ENCODE peak calls at places on chromosome 4, in six cellular contexts. H, D, L, R, Z and W are unnamed samples. For H3K4me1, the result is how much of the 10 kb centered on the place peaks cover.

GRCh38 chr4:1075809-1076524 is 37.4 kb downstream of the RNF212 start:
- DNase-seq in L (peak), D (no peak), Z (no peak), R (no peak), H (no peak), W (no peak)

GRCh38 chr4:72505314-72505744 is 63.7 kb downstream of the ADAMTS3 start:
- DNase-seq in H (peak), D (peak), R (no peak), Z (peak), L (peak), W (peak)

GRCh38 chr4:2141762-2142520 is 82.8 kb downstream of the NAT8L start:
- DNase-seq in R (no peak), D (no peak), H (no peak), Z (peak), L (no peak), W (no peak)

GRCh38 chr4:2290488-2290887 is 28.6 kb upstream of the MXD4 start:
- DNase-seq in H (no peak), D (no peak), R (no peak), Z (no peak), L (no peak), W (no peak)

GRCh38 chr4:153927546-153927945 is 138.7 kb upstream of the SFRP2 start:
- DNase-seq in R (no peak), D (no peak), L (no peak), H (no peak), Z (no peak), W (no peak)

GRCh38 chr4:85595796-85596559 is 121.0 kb downstream of the ARHGAP24 start:
- DNase-seq in H (peak), Z (peak), D (no peak), R (no peak), L (no peak), W (no peak)

GRCh38 chr4:112813790-112814189 is 176.8 kb downstream of the LARP7 start:
- DNase-seq in L (peak), Z (peak), D (no peak), R (no peak), H (no peak), W (no peak)

GRCh38 chr4:168630445-168631187 is 133.8 kb downstream of the PALLD start:
- DNase-seq in L (peak), D (peak), R (peak), H (no peak), Z (peak), W (no peak)

GRCh38 chr4:4618846-4619245 is 77.0 kb upstream of the STX18 start:
- DNase-seq in L (no peak), R (no peak), Z (peak), D (no peak), H (no peak), W (no peak)

GRCh38 chr4:139764192-139764591 is 98.6 kb downstream of the MGST2 start:
- DNase-seq in D (no peak), L (no peak), R (no peak), Z (no peak), H (no peak), W (no peak)

GRCh38 chr4:89196056-89196674 is 84.8 kb downstream of the TIGD2 start:
- DNase-seq in Z (peak), H (no peak), D (peak), L (no peak), R (no peak), W (no peak)

GRCh38 chr4:131638776-131639175 is 1510.3 kb upstream of the PCDH10 start:
- DNase-seq in D (no peak), Z (no peak), R (no peak), L (no peak), H (no peak), W (no peak)

GRCh38 chr4:2792711-2793577 is at the start of gene SH3BP2:
- DNase-seq in H (peak), R (peak), L (peak), Z (peak), D (no peak), W (no peak)

GRCh38 chr4:38129452-38129830 is 169.2 kb downstream of the PTTG2 start:
- DNase-seq in Z (no peak), D (no peak), H (no peak), R (no peak), L (no peak), W (no peak)
- H3K4me1 ChIP-seq in Z (under half), D (under half), H (under half), R (under half), L (under half), W (under half)

GRCh38 chr4:25160714-25161598 is 707 bp upstream of the SEPSECS start:
- DNase-seq in Z (no peak), L (peak), R (peak), D (peak), H (peak), W (no peak)

GRCh38 chr4:25161599-25161960 is 1.3 kb upstream of the SEPSECS start:
- DNase-seq in Z (no peak), R (no peak), L (peak), D (peak), H (peak), W (no peak)

GRCh38 chr4:25159837-25160713 is at the start of gene SEPSECS:
- DNase-seq in Z (peak), H (peak), L (peak), D (peak), R (peak), W (peak)

GRCh38 chr4:25163216-25163615 is 3.0 kb upstream of the SEPSECS start:
- DNase-seq in H (no peak), L (no peak), D (no peak), Z (no peak), R (no peak), W (no peak)

DNA sequence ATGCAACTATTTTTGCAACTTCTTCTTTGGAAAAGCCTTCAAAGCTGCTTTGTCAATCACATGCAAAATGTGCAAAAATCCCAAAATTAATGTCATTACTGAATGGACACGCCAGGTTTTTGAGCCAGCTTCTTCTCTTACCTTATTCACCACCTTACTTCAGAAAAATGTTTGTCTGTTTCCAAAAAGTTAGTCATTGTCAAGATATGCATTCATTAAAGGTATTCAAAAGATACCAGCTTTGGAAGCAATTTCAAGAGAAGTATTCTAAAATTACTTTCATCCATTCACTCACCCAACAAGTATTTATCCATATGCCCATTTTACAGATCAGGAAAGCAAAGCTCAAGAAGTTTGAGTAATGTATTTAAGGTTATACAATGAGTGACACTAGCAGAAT is 2.3 kb upstream of the SEPSECS start:
- DNase-seq in H (peak), L (no peak), Z (no peak), R (no peak), D (no peak), W (no peak)
- H3K4me1 ChIP-seq in H (under half), L (under half), Z (under half), R (under half), D (under half), W (under half)

DNA sequence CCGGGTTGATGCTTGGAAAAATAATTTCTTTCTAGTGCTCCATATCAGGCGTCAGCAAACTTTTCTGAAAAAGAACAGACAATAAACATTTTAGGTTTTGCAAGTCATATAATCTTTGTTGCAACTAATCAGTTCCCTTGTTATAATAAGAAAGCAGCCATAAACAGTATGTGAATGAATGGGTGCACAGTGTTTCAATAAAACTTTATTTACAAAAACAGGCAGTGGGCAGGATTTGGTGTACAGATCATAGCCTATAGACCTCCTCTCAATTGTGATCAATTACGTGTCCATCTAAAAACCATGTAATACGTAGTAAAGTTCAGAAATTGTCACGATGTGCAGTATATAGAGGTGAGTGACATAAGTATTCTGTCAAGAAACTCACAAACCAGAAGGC is 143.4 kb downstream of the AREG start:
- DNase-seq in H (no peak), D (no peak), Z (no peak), R (no peak), L (no peak), W (no peak)
- H3K4me1 ChIP-seq in H (under half), D (under half), Z (under half), R (under half), L (under half), W (under half)

DNA sequence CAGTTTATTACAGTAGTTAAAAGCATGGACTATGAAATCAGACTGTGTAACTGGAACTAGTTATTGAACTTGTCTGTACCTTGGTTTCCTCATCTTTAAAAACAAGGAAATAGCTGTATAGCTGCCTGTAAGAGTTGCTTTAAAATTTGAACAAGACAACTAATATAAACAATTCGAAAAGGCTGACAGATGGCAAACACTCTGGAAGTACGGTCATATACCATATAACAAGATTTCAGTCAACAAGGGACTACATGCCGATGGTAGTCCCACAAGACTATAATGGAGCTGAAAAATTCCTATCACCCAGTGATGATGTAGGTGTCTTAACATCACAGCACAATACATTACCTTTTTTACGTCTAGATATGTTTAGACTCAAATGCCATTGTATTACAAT is 78.7 kb downstream of the CNOT6L start:
- DNase-seq in H (no peak), D (no peak), R (no peak), L (no peak), Z (no peak), W (no peak)
- H3K4me1 ChIP-seq in H (under half), D (under half), R (under half), L (under half), Z (under half), W (under half)